ENCODE peak calls at places on chromosomes 1 and 21, in four cellular contexts. R is lower lobe of right lung; K is stimulated activated CD4-positive, alpha-beta T cell treated with anti-CD3 and anti-CD28 coated beads, Interleukin-2, amount 100 ng/mL, for 48 hours; G is iris pigment epithelial cell. M is an unnamed sample.

GRCh38 chr1:116763787-116764465 is 9.7 kb downstream of the CD2 start:
- DNase-seq in R (no peak), K (no peak), G (no peak), M (no peak)

GRCh38 chr1:27868932-27869718 is 3.2 kb upstream of the THEMIS2 start:
- DNase-seq in R (no peak), K (peak), G (no peak), M (peak)

GRCh38 chr1:34268311-34269042 is 91.8 kb downstream of the C1orf94 start:
- DNase-seq in R (no peak), K (no peak), G (no peak), M (no peak)

GRCh38 chr1:192732787-192733186 is 76.1 kb upstream of the RGS2 start:
- DNase-seq in R (no peak), K (no peak), G (no peak), M (no peak)

GRCh38 chr1:201990427-201990826 is 8.0 kb downstream of the RNPEP start:
- DNase-seq in R (no peak), K (no peak), G (no peak), M (no peak)

GRCh38 chr1:207004931-207005830 is 27.4 kb downstream of the C1orf116 start:
- DNase-seq in R (peak), K (peak), G (peak), M (no peak)

GRCh38 chr1:20351911-20352675 is 61.4 kb downstream of the VWA5B1 start:
- DNase-seq in R (no peak), K (no peak), G (no peak), M (no peak)

GRCh38 chr1:166836733-166837132 is 2.5 kb upstream of the POGK start:
- DNase-seq in R (no peak), K (no peak), G (peak), M (no peak)

GRCh38 chr21:34276711-34277425 is 86.9 kb upstream of the KCNE2 start:
- DNase-seq in R (no peak), K (peak), G (peak), M (no peak)

GRCh38 chr1:244833734-244834595 is 1.5 kb upstream of the COX20 start:
- DNase-seq in R (peak), K (peak), G (peak), M (peak)

GRCh38 chr1:43271186-43272118 is 1.7 kb downstream of the TMEM125 start:
- DNase-seq in R (no peak), K (no peak), G (no peak), M (no peak)

GRCh38 chr1:26838474-26839338 is 12.2 kb downstream of the ZDHHC18 start:
- DNase-seq in R (no peak), K (peak), G (no peak), M (no peak)

GRCh38 chr1:3369437-3370076 is 84.9 kb upstream of the ARHGEF16 start:
- DNase-seq in R (no peak), K (no peak), G (peak), M (no peak)

GRCh38 chr21:44700101-44701022 is 3.4 kb downstream of the KRTAP10-12 start:
- DNase-seq in R (no peak), K (no peak), G (no peak), M (no peak)

GRCh38 chr1:119081705-119082104 is 58.7 kb downstream of the WARS2 start:
- DNase-seq in R (no peak), K (no peak), G (no peak), M (no peak)

GRCh38 chr1:1215266-1215676 is 1.3 kb upstream of the TNFRSF4 start:
- DNase-seq in R (no peak), K (no peak), G (no peak), M (no peak)

GRCh38 chr1:28144203-28145135 is 32.0 kb downstream of the PTAFR start:
- DNase-seq in R (no peak), K (peak), G (peak), M (no peak)

GRCh38 chr1:232904566-232904965 is 45.8 kb upstream of the NTPCR start:
- DNase-seq in R (no peak), K (no peak), G (peak), M (no peak)

GRCh38 chr1:96980448-96980847 is 258.9 kb downstream of the PTBP2 start:
- DNase-seq in R (no peak), K (no peak), G (no peak), M (no peak)

GRCh38 chr1:160284220-160284781 is 632 bp downstream of the PEX19 start:
- DNase-seq in R (peak), K (no peak), G (peak), M (no peak)

GRCh38 chr21:26032263-26032662 is 138.3 kb downstream of the APP start:
- DNase-seq in R (no peak), K (no peak), G (peak), M (no peak)

GRCh38 chr1:39130297-39130696 is 74.2 kb upstream of the MACF1 start:
- DNase-seq in R (no peak), K (no peak), G (peak), M (no peak)

GRCh38 chr1:47703981-47704596 is 266.2 kb downstream of the FOXD2 start:
- DNase-seq in R (no peak), K (no peak), G (peak), M (no peak)

GRCh38 chr1:34865981-34866761 is 6.6 kb upstream of the SMIM12 start:
- DNase-seq in R (peak), K (peak), G (peak), M (peak)

GRCh38 chr1:203126866-203127671 is 457 bp upstream of the ADORA1 start:
- DNase-seq in R (no peak), K (no peak), G (peak), M (no peak)